ENCODE peak calls at places on chromosomes 2 and 18, in five cellular contexts. D is epithelial cell of esophagus, G is choroid plexus epithelial cell, L is colonic mucosa, N is adrenal gland. T is an unnamed sample.

GRCh38 chr18:42649636-42650035 is 465.8 kb downstream of the RIT2 start:
- DNase-seq in D (peak; percentile 9), N (no peak), G (no peak), L (no peak), T (peak; percentile 94)

GRCh38 chr2:162221064-162221463 is 22.2 kb downstream of the FAP start:
- DNase-seq in L (peak; percentile 60), G (peak; percentile 79), D (peak; percentile 70), N (peak; percentile 59), T (peak; percentile 83)

GRCh38 chr2:64773461-64774118 is 119.9 kb upstream of the SERTAD2 start:
- DNase-seq in G (no peak), D (no peak), N (no peak), L (no peak), T (no peak)

GRCh38 chr2:121382744-121383143 is 97.7 kb upstream of the TFCP2L1 start:
- DNase-seq in D (no peak), G (peak; percentile 46), N (no peak), L (no peak), T (no peak)

GRCh38 chr18:49685231-49685942 is 123.5 kb downstream of the LIPG start:
- DNase-seq in D (peak; percentile 9), N (no peak), G (peak; percentile 41), L (no peak), T (peak; percentile 70)

GRCh38 chr2:219178377-219179175 is 501 bp downstream of the RETREG2 start:
- DNase-seq in D (peak; percentile 36), L (peak; percentile 71), G (peak; percentile 30), N (peak; percentile 62), T (peak; percentile 36)

GRCh38 chr2:30706534-30707303 is 100.5 kb downstream of the CAPN13 start:
- DNase-seq in G (peak; percentile 66), N (peak; percentile 56), D (peak; percentile 65), L (peak; percentile 73), T (peak; percentile 68)

GRCh38 chr2:55901322-55901721 is 22.3 kb downstream of the EFEMP1 start:
- DNase-seq in G (peak; percentile 80), D (peak; percentile 71), N (no peak), L (no peak), T (peak; percentile 64)

GRCh38 chr2:216144372-216144771 is 35.2 kb downstream of the XRCC5 start:
- DNase-seq in D (no peak), L (no peak), G (no peak), N (no peak), T (no peak)

GRCh38 chr2:12613137-12613912 is 103.4 kb upstream of the TRIB2 start:
- DNase-seq in N (no peak), L (no peak), G (no peak), D (no peak), T (no peak)

GRCh38 chr2:240561325-240561971 is 1.3 kb downstream of the DUSP28 start:
- DNase-seq in D (peak; percentile 92), N (peak; percentile 33), L (peak; percentile 38), G (peak; percentile 85), T (peak; percentile 58)

GRCh38 chr2:151156943-151157705 is 104.5 kb downstream of the RBM43 start:
- DNase-seq in L (no peak), D (peak; percentile 19), N (no peak), G (peak; percentile 20), T (peak; percentile 26)

GRCh38 chr18:47163241-47163640 is 12.9 kb downstream of the IER3IP1 start:
- DNase-seq in D (peak; percentile 82), G (peak; percentile 81), L (no peak), N (no peak), T (peak; percentile 64)

GRCh38 chr2:237879058-237879430 is 19.6 kb downstream of the RAMP1 start:
- DNase-seq in G (peak; percentile 66), N (no peak), D (peak; percentile 53), L (no peak), T (peak; percentile 70)

GRCh38 chr18:5979176-5979888 is 84.0 kb upstream of the TMEM200C start:
- DNase-seq in N (no peak), D (no peak), L (no peak), G (no peak), T (no peak)

GRCh38 chr2:223589901-223590300 is 12.3 kb downstream of the SCG2 start:
- DNase-seq in G (no peak), D (no peak), N (no peak), L (no peak), T (peak; percentile 64)

GRCh38 chr2:223587301-223587700 is 14.9 kb downstream of the SCG2 start:
- DNase-seq in N (no peak), D (no peak), G (peak; percentile 64), L (no peak), T (peak; percentile 59)

GRCh38 chr2:223585691-223586090 is 16.5 kb downstream of the SCG2 start:
- DNase-seq in N (no peak), L (no peak), D (peak; percentile 15), G (peak; percentile 78), T (peak; percentile 64)

GRCh38 chr2:223588251-223588650 is 13.9 kb downstream of the SCG2 start:
- DNase-seq in N (no peak), L (no peak), G (no peak), D (no peak), T (no peak)

GRCh38 chr2:223586261-223586660 is 15.9 kb downstream of the SCG2 start:
- DNase-seq in N (no peak), L (no peak), D (peak; percentile 37), G (peak; percentile 98), T (peak; percentile 87)
- H3K4me3 ChIP-seq in N (no peak overlapping the region), L (no peak overlapping the region), D (no peak overlapping the region), G (no peak overlapping the region), T (no peak overlapping the region)

GRCh38 chr2:108611021-108611420 is 76.8 kb downstream of the LIMS1 start:
- DNase-seq in D (no peak), G (no peak), L (no peak), N (no peak), T (no peak)

GRCh38 chr2:108614043-108614435 is 79.8 kb downstream of the LIMS1 start:
- DNase-seq in G (no peak), L (no peak), N (no peak), D (peak; percentile 55), T (no peak)

GRCh38 chr2:108613261-108614042 is 79.2 kb downstream of the LIMS1 start:
- DNase-seq in D (no peak), G (peak; percentile 66), N (no peak), L (no peak), T (no peak)

GRCh38 chr2:108612153-108612513 is 77.9 kb downstream of the LIMS1 start:
- DNase-seq in G (no peak), L (no peak), N (no peak), D (peak; percentile 94), T (peak; percentile 43)

DNA sequence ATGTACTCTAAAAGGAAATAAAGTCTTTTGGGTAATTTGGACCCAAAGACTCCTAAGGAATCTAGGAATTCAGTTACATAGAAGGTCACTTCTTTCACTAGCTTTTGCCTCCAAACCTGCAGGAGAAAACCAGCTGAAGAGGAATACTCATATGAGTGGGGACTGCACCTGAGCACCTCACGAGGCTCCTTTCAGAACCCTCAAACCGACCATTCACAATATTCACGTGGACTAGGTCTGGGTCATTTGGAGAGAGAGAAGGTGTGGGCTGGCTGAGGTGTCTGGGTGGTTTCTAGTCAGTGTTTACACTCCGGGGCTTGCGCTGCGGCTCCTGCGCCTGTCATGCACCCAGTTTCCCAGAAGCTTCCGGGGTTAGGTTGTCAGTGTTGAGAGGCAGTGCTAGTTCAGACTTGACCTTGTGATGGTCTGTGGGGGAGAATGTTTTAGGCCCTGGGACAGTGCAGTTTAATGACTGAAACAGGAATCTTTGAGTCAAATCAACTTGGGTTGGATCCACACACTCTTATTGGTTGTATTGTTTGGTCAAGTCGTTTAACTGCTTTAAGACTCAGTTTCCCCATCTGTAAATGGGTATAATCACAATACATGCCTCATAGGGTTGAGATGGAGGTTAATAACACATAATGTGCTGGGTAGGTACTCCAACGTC is 78.4 kb downstream of the LIMS1 start:
- DNase-seq in D (peak; percentile 91), N (no peak), L (no peak), G (no peak), T (no peak)
- H3K4me3 ChIP-seq in D (no peak overlapping the region), N (no peak overlapping the region), L (no peak overlapping the region), G (no peak overlapping the region), T (no peak overlapping the region)

GRCh38 chr2:75136001-75136400 is 63.3 kb downstream of the TACR1 start:
- DNase-seq in N (no peak), L (no peak), G (no peak), D (no peak), T (peak; percentile 24)

GRCh38 chr2:75134802-75135201 is 64.5 kb downstream of the TACR1 start:
- DNase-seq in D (no peak), N (no peak), G (no peak), L (no peak), T (no peak)

GRCh38 chr2:75138528-75138927 is 60.8 kb downstream of the TACR1 start:
- DNase-seq in D (no peak), N (no peak), G (no peak), L (no peak), T (no peak)

GRCh38 chr2:75130171-75130570 is 69.1 kb downstream of the TACR1 start:
- DNase-seq in G (no peak), N (no peak), L (no peak), D (no peak), T (peak; percentile 46)

DNA sequence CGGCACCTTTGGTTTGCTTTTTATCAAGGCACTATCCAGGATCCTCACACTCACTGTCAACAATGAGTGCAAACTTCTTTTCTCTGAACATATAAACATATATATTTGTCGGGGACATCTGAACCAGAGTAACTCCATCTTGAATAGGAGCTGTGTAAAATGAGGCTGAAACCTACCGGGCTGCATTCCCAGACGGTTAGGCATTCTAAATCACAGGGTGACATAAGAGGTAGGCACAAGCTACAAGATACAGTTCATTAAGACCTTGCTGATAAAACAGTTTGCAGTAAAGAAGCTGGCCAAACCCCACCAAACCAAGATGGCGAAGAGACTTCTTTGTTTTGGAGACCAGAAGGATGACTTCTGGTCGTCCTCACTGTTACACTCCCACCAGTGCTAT is 65.7 kb downstream of the TACR1 start:
- DNase-seq in D (peak; percentile 39), G (no peak), L (no peak), N (no peak), T (no peak)
- H3K4me3 ChIP-seq in D (no peak overlapping the region), G (no peak overlapping the region), L (no peak overlapping the region), N (no peak overlapping the region), T (no peak overlapping the region)

GRCh38 chr2:169823996-169824372 is 721 bp downstream of the METTL5 start:
- DNase-seq in L (no peak), D (peak; percentile 48), N (no peak), G (no peak), T (no peak)
- H3K4me3 ChIP-seq in L (peak overlapping the region; percentile 57), D (peak overlapping the region; percentile 60), N (peak overlapping the region; percentile 74), G (peak overlapping the region; percentile 93), T (peak overlapping the region; percentile 82)

DNA sequence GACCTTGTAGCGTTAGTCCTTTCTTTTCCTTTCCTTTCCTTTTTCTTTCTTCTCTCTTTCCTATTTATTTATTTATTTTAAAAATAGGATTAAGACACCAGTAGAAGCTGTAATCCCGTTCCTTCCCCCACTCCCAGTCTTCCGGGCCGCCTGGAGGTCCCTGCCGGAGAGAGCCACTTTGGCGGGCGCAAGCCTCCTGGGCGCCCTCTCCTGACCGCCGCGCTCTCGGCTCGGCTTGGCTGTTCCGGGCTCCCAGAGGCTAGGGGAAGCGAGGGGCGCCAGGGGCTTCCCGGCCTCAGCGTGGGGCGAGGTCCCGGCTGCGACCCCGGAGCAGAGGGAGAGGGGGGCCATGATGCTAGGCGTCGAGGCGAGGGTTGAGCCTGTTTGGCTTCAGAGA is 10.9 kb downstream of the MEIS1 start:
- DNase-seq in D (peak; percentile 43), G (peak; percentile 46), N (no peak), L (no peak), T (peak; percentile 16)
- H3K4me3 ChIP-seq in D (peak overlapping the region; percentile 68), G (peak overlapping the region; percentile 46), N (no peak overlapping the region), L (peak overlapping the region; percentile 10), T (peak overlapping the region; percentile 23)

T was measured in cardiac fibroblast.